ENCODE peak calls at places on chromosomes 16 and 17, in nine cellular contexts. E is amniotic stem cell; K is stimulated activated naive B cell treated with anti-CD40 and anti-IgM and Interleukin-4, amounts not matched to agents 10 μg/mL and 1 μg/mL and 100 μg/mL, for 72 hours; P is ascending aorta; D is activated CD4-positive, alpha-beta T cell treated with anti-CD3 and anti-CD28 coated beads, Interleukin-2, amount 50 U/mL, for 4 hours; X is M059J; R is CD8-positive, alpha-beta T cell; T is germinal center; G is activated T-helper 9 cell treated with anti-CD3 and anti-CD28 coated beads, Interleukin-2, amount 50 U/mL, for 16 hours. Z is an unnamed sample.

GRCh38 chr17:52158450-52159042 is at the start of gene CA10:
- DNase-seq in E (no peak), K (no peak), P (no peak), D (no peak), X (no peak), R (no peak), T (no peak), G (no peak), Z (no peak)

GRCh38 chr17:47317119-47317518 is 6.6 kb upstream of the EFCAB13 start:
- DNase-seq in E (no peak), K (no peak), P (no peak), D (no peak), X (no peak), R (no peak), T (no peak), G (no peak), Z (no peak)

GRCh38 chr16:30839523-30840227 is 52.7 kb upstream of the ZNF629 start:
- DNase-seq in E (no peak), K (no peak), P (no peak), D (no peak), X (no peak), R (no peak), T (no peak), G (no peak), Z (no peak)

GRCh38 chr16:31181102-31181830 is 1.3 kb downstream of the FUS start:
- DNase-seq in E (no peak), K (no peak), P (no peak), D (no peak), X (peak; percentile 59), R (peak; percentile 13), T (peak; percentile 36), G (no peak), Z (peak; percentile 38)

GRCh38 chr16:53771655-53772497 is 67.9 kb downstream of the FTO start:
- DNase-seq in E (no peak), K (no peak), P (no peak), D (no peak), X (no peak), R (no peak), T (no peak), G (no peak), Z (no peak)

GRCh38 chr16:15768201-15768600 is 88.6 kb downstream of the MYH11 start:
- DNase-seq in E (no peak), K (no peak), P (no peak), D (no peak), X (no peak), R (no peak), T (no peak), G (no peak), Z (no peak)

GRCh38 chr16:50299508-50300105 is 33.3 kb downstream of the ADCY7 start:
- DNase-seq in E (no peak), K (no peak), P (no peak), D (no peak), X (no peak), R (no peak), T (no peak), G (no peak), Z (no peak)

GRCh38 chr17:62653831-62654829 is 26.7 kb downstream of the MRC2 start:
- DNase-seq in E (no peak), K (peak; percentile 21), P (no peak), D (no peak), X (peak; percentile 66), R (no peak), T (no peak), G (no peak), Z (no peak)

GRCh38 chr16:23905027-23905426 is 69.2 kb downstream of the PRKCB start:
- DNase-seq in E (peak; percentile 81), K (no peak), P (peak; percentile 72), D (no peak), X (peak; percentile 84), R (no peak), T (no peak), G (no peak), Z (no peak)

GRCh38 chr16:75116081-75116910 is at the start of gene LDHD:
- DNase-seq in E (no peak), K (no peak), P (peak; percentile 95), D (no peak), X (peak; percentile 71), R (no peak), T (peak; percentile 3), G (no peak), Z (no peak)

GRCh38 chr17:27975146-27976011 is 67.1 kb upstream of the NLK start:
- DNase-seq in E (no peak), K (no peak), P (no peak), D (no peak), X (peak; percentile 55), R (no peak), T (no peak), G (no peak), Z (no peak)

GRCh38 chr16:4465977-4466779 is 8.2 kb downstream of the NMRAL1 start:
- DNase-seq in E (no peak), K (no peak), P (no peak), D (peak; percentile 59), X (no peak), R (peak; percentile 62), T (no peak), G (peak; percentile 59), Z (no peak)

Z was measured in activated T-helper 2 cell treated with anti-CD3 and anti-CD28 coated beads, Interferon-gamma antibody, Interleukin-2, Interleukin-4, amounts not matched to agents 10 μg/mL and 5 μg/mL and 100 μg/mL, durations not matched to agents 14 hours and 24 hours and 36 hours.